ENCODE peak calls at places on chromosome 20, in seven cellular contexts. Y is RWPE1, F is adrenal gland, V is astrocyte of the spinal cord, H is choroid plexus epithelial cell, T is neural crest cell, B is A549. R is an unnamed sample.

GRCh38 chr20:62804021-62804631 is 509 bp upstream of the OGFR start:
- DNase-seq in Y (no peak), F (no peak), V (no peak), H (no peak), T (no peak), B (no peak), R (no peak)

GRCh38 chr20:6626805-6627204 is 140.7 kb upstream of the BMP2 start:
- DNase-seq in Y (no peak), F (no peak), V (no peak), H (no peak), T (no peak), B (no peak), R (no peak)

GRCh38 chr20:54648421-54649142 is 173.2 kb downstream of the DOK5 start:
- DNase-seq in Y (no peak), F (no peak), V (no peak), H (no peak), T (no peak), B (no peak), R (no peak)

GRCh38 chr20:58133020-58133419 is 95.4 kb downstream of the ANKRD60 start:
- DNase-seq in Y (no peak), F (no peak), V (no peak), H (peak), T (no peak), B (no peak), R (no peak)

GRCh38 chr20:44335675-44336074 is 1.2 kb upstream of the R3HDML start:
- DNase-seq in Y (no peak), F (no peak), V (no peak), H (no peak), T (no peak), B (no peak), R (no peak)

GRCh38 chr20:58127731-58128130 is 100.7 kb downstream of the ANKRD60 start:
- DNase-seq in Y (peak), F (no peak), V (peak), H (peak), T (no peak), B (no peak), R (no peak)

GRCh38 chr20:33076662-33077398 is 2.6 kb upstream of the BPIFB4 start:
- DNase-seq in Y (peak), F (no peak), V (no peak), H (peak), T (no peak), B (no peak), R (no peak)

GRCh38 chr20:44576297-44576696 is 6.1 kb upstream of the PKIG start:
- DNase-seq in Y (no peak), F (no peak), V (peak), H (peak), T (no peak), B (peak), R (no peak)

GRCh38 chr20:44501448-44501847 is 20.4 kb downstream of the SERINC3 start:
- DNase-seq in Y (no peak), F (peak), V (peak), H (peak), T (no peak), B (no peak), R (no peak)

GRCh38 chr20:33007376-33008335 is at the start of gene BPIFB2:
- DNase-seq in Y (no peak), F (no peak), V (no peak), H (no peak), T (no peak), B (no peak), R (no peak)

GRCh38 chr20:48722002-48722731 is 105.6 kb downstream of the PREX1 start:
- DNase-seq in Y (no peak), F (peak), V (peak), H (peak), T (no peak), B (no peak), R (no peak)

GRCh38 chr20:3181270-3181669 is 7.9 kb upstream of the LZTS3 start:
- DNase-seq in Y (no peak), F (no peak), V (no peak), H (no peak), T (no peak), B (no peak), R (no peak)

GRCh38 chr20:17172826-17173420 is 53.9 kb upstream of the PCSK2 start:
- DNase-seq in Y (no peak), F (no peak), V (no peak), H (no peak), T (no peak), B (no peak), R (no peak)

GRCh38 chr20:31606928-31607639 is 2.0 kb downstream of the ID1 start:
- DNase-seq in Y (peak), F (no peak), V (peak), H (peak), T (no peak), B (peak), R (peak)

GRCh38 chr20:6974819-6975218 is 207.3 kb downstream of the BMP2 start:
- DNase-seq in Y (no peak), F (no peak), V (no peak), H (no peak), T (no peak), B (no peak), R (no peak)

GRCh38 chr20:53024121-53024520 is 52.0 kb downstream of the TSHZ2 start:
- DNase-seq in Y (no peak), F (no peak), V (no peak), H (no peak), T (no peak), B (no peak), R (no peak)

GRCh38 chr20:32945710-32946221 is 58.5 kb downstream of the SUN5 start:
- DNase-seq in Y (peak), F (no peak), V (peak), H (peak), T (no peak), B (no peak), R (no peak)

GRCh38 chr20:14384411-14384810 is 47.0 kb upstream of the FLRT3 start:
- DNase-seq in Y (peak), F (no peak), V (no peak), H (peak), T (no peak), B (no peak), R (no peak)

GRCh38 chr20:37969949-37970855 is 63.1 kb downstream of the TTI1 start:
- DNase-seq in Y (peak), F (peak), V (no peak), H (no peak), T (no peak), B (no peak), R (no peak)

GRCh38 chr20:24672886-24673677 is 203.7 kb downstream of the SYNDIG1 start:
- DNase-seq in Y (peak), F (no peak), V (peak), H (peak), T (no peak), B (peak), R (no peak)

DNA sequence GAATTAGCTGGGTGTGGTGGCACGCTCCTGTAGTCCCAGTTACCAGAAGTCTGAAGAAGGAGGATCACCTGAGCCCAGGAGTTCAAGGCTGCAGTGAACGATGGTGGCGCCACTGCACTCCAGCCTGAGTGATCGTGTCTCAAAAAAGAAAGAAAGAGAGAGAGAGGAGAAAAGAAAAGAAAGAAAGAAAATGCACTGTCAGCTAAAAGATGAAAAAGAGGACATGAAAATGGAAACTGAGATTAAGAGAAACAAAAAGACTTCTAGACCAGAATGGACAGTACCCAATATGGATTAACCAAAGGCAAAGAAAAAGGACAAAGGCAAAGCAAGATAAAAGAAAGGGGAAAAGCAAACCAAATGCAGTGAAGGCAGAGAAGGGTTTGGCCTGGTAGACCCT is 9.0 kb upstream of the RALGAPA2 start:
- DNase-seq in Y (no peak), F (no peak), V (no peak), H (no peak), T (no peak), B (no peak), R (no peak)
- TF ChIP-seq CTCF in Y (no peak), F (no peak), V (no peak), H (no peak), T (no peak), B (no peak), R (no peak)

DNA sequence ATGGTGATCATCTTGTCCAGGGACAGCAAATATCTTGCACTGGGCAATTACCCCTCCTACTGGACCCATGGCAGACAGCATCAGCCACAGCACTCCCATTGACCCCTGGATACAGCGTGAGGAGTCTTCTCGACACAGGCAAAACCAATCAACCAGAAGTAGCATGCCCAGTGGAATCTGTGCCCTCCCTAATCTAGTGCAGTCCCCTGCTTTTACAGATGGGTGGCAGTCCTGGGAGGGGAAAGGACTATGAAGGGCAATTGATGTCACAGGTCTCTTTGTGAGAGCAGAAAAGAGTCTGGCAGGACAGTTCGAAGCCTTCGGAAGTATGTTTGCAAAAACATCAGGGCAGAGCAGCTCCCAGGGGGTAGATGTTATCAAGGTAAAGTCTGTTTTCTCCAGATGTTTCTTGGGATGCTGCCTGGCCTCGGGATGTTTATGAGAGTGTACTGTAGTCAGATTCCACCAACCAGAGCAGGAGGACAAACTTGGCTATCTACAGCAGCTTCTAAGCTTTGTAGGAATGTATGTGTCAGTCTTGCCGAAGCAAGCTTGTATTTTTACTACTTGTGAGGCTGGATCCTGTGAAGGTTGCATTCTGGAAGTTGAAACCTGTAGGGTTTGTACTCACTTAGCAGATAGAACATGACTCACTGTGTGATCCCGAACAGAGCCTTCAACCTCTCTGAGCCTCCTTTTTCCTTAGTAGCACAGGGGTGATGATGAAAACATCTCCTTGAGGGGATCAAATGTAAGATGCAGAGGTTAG is 63.0 kb upstream of the MYL9 start:
- DNase-seq in Y (no peak), F (no peak), V (no peak), H (peak), T (no peak), B (no peak), R (no peak)
- TF ChIP-seq CTCF in Y (no peak), F (no peak), V (peak), H (peak), T (no peak), B (no peak), R (no peak)

DNA sequence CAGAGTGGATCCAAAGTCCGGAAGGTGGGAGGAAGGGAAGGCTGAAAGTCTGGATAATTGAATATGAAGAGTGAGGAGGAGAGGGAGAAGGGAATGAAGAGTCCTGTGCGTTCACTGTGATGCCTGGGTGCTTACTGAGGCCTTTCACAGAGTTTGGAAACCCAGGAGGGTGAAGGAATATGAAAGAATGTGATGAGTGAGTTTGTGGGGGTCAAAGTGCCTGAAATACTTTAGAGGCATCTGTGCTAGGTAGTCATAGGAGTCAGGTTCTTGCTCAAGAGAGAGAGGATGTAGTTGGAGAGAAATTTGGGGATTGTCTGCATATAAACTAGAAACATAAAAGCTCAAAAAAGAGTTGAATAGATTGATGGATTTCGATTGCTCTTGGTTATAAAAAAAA is 20.7 kb downstream of the NKX2-4 start:
- DNase-seq in Y (no peak), F (no peak), V (no peak), H (peak), T (no peak), B (no peak), R (no peak)
- TF ChIP-seq CTCF in Y (no peak), F (no peak), V (no peak), H (no peak), T (no peak), B (no peak), R (no peak)

GRCh38 chr20:63819224-63819917 is 11.7 kb downstream of the ZBTB46 start:
- DNase-seq in Y (peak), F (no peak), V (no peak), H (peak), T (no peak), B (peak), R (no peak)
- TF ChIP-seq CTCF in Y (peak), F (no peak), V (peak), H (peak), T (peak), B (peak), R (no peak)

GRCh38 chr20:36951198-36951976 is at the start of gene SAMHD1:
- DNase-seq in Y (peak), F (peak), V (peak), H (peak), T (peak), B (peak), R (peak)
- TF ChIP-seq CTCF in Y (no peak), F (no peak), V (no peak), H (no peak), T (no peak), B (no peak), R (no peak)

DNA sequence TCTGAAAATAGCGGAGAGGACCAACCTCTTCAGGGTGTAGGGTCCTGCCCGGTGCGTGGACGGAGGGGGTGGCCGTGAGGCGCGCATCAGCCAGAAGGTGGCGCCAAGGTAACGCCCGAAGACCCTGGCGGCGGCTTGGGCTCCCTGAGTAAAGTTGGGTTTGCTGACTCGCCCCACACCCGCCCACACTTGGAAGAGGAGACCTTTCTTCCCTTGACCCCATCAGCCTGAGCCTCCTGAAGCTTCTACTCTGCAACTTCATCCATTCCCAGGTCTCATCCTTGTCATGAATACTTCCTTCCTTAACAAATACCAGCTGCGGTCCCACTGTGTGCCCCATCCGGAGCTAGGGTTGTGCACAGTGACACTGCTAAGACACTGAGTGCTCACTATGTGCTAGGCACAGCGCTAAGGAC is 14.6 kb downstream of the CD40 start:
- DNase-seq in Y (peak), F (peak), V (peak), H (peak), T (peak), B (peak), R (peak)
- TF ChIP-seq CTCF in Y (peak), F (peak), V (peak), H (peak), T (peak), B (peak), R (peak)

GRCh38 chr20:35394271-35394670 is 17.5 kb downstream of the UQCC1 start:
- DNase-seq in Y (no peak), F (no peak), V (no peak), H (no peak), T (no peak), B (no peak), R (no peak)

GRCh38 chr20:35398660-35399144 is 13.1 kb downstream of the UQCC1 start:
- DNase-seq in Y (no peak), F (no peak), V (peak), H (peak), T (no peak), B (no peak), R (no peak)

GRCh38 chr20:35395728-35396127 is 16.0 kb downstream of the UQCC1 start:
- DNase-seq in Y (no peak), F (no peak), V (peak), H (peak), T (no peak), B (no peak), R (no peak)
- TF ChIP-seq CTCF in Y (no peak), F (no peak), V (peak), H (peak), T (no peak), B (no peak), R (no peak)

GRCh38 chr20:19787366-19787765 is 29.3 kb downstream of the RIN2 start:
- DNase-seq in Y (no peak), F (no peak), V (no peak), H (no peak), T (no peak), B (no peak), R (no peak)

GRCh38 chr20:19789446-19789845 is 31.4 kb downstream of the RIN2 start:
- DNase-seq in Y (no peak), F (no peak), V (no peak), H (no peak), T (no peak), B (peak), R (no peak)

GRCh38 chr20:19786311-19786710 is 28.3 kb downstream of the RIN2 start:
- DNase-seq in Y (peak), F (no peak), V (peak), H (peak), T (no peak), B (no peak), R (peak)

GRCh38 chr20:19791887-19792286 is 33.8 kb downstream of the RIN2 start:
- DNase-seq in Y (no peak), F (no peak), V (no peak), H (no peak), T (no peak), B (no peak), R (no peak)

GRCh38 chr20:19789009-19789408 is 31.0 kb downstream of the RIN2 start:
- DNase-seq in Y (no peak), F (no peak), V (no peak), H (no peak), T (no peak), B (peak), R (no peak)
- TF ChIP-seq CTCF in Y (no peak), F (no peak), V (no peak), H (peak), T (no peak), B (no peak), R (no peak)

DNA sequence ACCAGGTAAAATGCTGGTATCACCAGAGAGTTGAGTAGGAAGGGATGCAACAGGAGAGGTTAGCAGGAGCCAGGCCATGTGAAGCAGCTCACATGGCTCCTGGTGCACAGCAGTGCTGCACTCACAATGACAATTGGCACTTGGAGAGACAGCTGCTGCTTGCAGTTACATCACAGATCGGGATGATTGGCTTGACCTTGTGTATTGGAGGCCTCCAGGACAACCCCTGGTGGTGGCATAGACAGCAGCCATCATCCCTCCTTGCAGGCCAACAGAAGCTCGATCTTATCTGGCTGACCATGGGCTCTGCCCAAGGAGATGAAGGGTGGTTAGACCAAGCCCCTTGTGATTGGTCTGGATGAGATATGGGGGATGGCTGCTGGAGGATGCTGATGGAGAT is 73.0 kb downstream of the EYA2 start:
- DNase-seq in Y (no peak), F (no peak), V (no peak), H (no peak), T (no peak), B (no peak), R (no peak)
- TF ChIP-seq CTCF in Y (no peak), F (no peak), V (no peak), H (no peak), T (no peak), B (no peak), R (no peak)

GRCh38 chr20:42204261-42204660 is 586.1 kb upstream of the CHD6 start:
- DNase-seq in Y (no peak), F (peak), V (no peak), H (no peak), T (no peak), B (peak), R (peak)
- TF ChIP-seq CTCF in Y (no peak), F (no peak), V (no peak), H (no peak), T (peak), B (no peak), R (peak)